ENCODE peak calls at places on chromosomes 16 and 17, in seven cellular contexts. One of them, this sample, is unnamed.
A peak's percentile ranks its signal among the peaks of the same experiment; 100 is the strongest.

GRCh38 chr17:39270923-39271322 is 45.2 kb upstream of the STAC2 start:
- DNase-seq in T-helper 9 cell: no peak
- DNase-seq in stimulated activated CD8-positive, alpha-beta memory T cell treated with anti-CD3 and anti-CD28 coated beads, Interleukin-7, amount 100 ng/mL, for 24 hours: no peak
- DNase-seq in stimulated activated CD4-positive, alpha-beta T cell treated with anti-CD3 and anti-CD28 coated beads, Interleukin-1b, Interleukin-23, amount 100 ng/mL, for 1 hour: no peak
- DNase-seq in activated CD8-positive, alpha-beta memory T cell treated with anti-CD3 and anti-CD28 coated beads for 1 hour: no peak
- DNase-seq in hypothalamus: no peak
- DNase-seq in HCT116: peak; percentile 8
- DNase-seq in this sample: no peak

GRCh38 chr16:4580245-4580644 is 24.1 kb downstream of the C16orf96 start:
- DNase-seq in HCT116: no peak
- DNase-seq in stimulated activated CD8-positive, alpha-beta memory T cell treated with anti-CD3 and anti-CD28 coated beads, Interleukin-7, amount 100 ng/mL, for 24 hours: no peak
- DNase-seq in activated CD8-positive, alpha-beta memory T cell treated with anti-CD3 and anti-CD28 coated beads for 1 hour: no peak
- DNase-seq in stimulated activated CD4-positive, alpha-beta T cell treated with anti-CD3 and anti-CD28 coated beads, Interleukin-1b, Interleukin-23, amount 100 ng/mL, for 1 hour: no peak
- DNase-seq in hypothalamus: no peak
- DNase-seq in T-helper 9 cell: no peak
- DNase-seq in this sample: no peak

GRCh38 chr16:87099001-87099740 is 218.0 kb downstream of the C16orf95 start:
- DNase-seq in hypothalamus: no peak
- DNase-seq in activated CD8-positive, alpha-beta memory T cell treated with anti-CD3 and anti-CD28 coated beads for 1 hour: no peak
- DNase-seq in HCT116: no peak
- DNase-seq in T-helper 9 cell: no peak
- DNase-seq in stimulated activated CD4-positive, alpha-beta T cell treated with anti-CD3 and anti-CD28 coated beads, Interleukin-1b, Interleukin-23, amount 100 ng/mL, for 1 hour: no peak
- DNase-seq in stimulated activated CD8-positive, alpha-beta memory T cell treated with anti-CD3 and anti-CD28 coated beads, Interleukin-7, amount 100 ng/mL, for 24 hours: no peak
- DNase-seq in this sample: no peak

GRCh38 chr17:2598166-2598565 is 4.7 kb downstream of the PAFAH1B1 start:
- DNase-seq in T-helper 9 cell: no peak
- DNase-seq in hypothalamus: no peak
- DNase-seq in stimulated activated CD8-positive, alpha-beta memory T cell treated with anti-CD3 and anti-CD28 coated beads, Interleukin-7, amount 100 ng/mL, for 24 hours: no peak
- DNase-seq in activated CD8-positive, alpha-beta memory T cell treated with anti-CD3 and anti-CD28 coated beads for 1 hour: no peak
- DNase-seq in HCT116: no peak
- DNase-seq in stimulated activated CD4-positive, alpha-beta T cell treated with anti-CD3 and anti-CD28 coated beads, Interleukin-1b, Interleukin-23, amount 100 ng/mL, for 1 hour: no peak
- DNase-seq in this sample: no peak

GRCh38 chr17:79851461-79851817 is 12.2 kb upstream of the CBX4 start:
- DNase-seq in T-helper 9 cell: no peak
- DNase-seq in stimulated activated CD4-positive, alpha-beta T cell treated with anti-CD3 and anti-CD28 coated beads, Interleukin-1b, Interleukin-23, amount 100 ng/mL, for 1 hour: no peak
- DNase-seq in stimulated activated CD8-positive, alpha-beta memory T cell treated with anti-CD3 and anti-CD28 coated beads, Interleukin-7, amount 100 ng/mL, for 24 hours: no peak
- DNase-seq in hypothalamus: no peak
- DNase-seq in activated CD8-positive, alpha-beta memory T cell treated with anti-CD3 and anti-CD28 coated beads for 1 hour: no peak
- DNase-seq in HCT116: peak; percentile 91
- DNase-seq in this sample: no peak

GRCh38 chr17:49548051-49548505 is 27.6 kb upstream of the NXPH3 start:
- DNase-seq in stimulated activated CD8-positive, alpha-beta memory T cell treated with anti-CD3 and anti-CD28 coated beads, Interleukin-7, amount 100 ng/mL, for 24 hours: no peak
- DNase-seq in T-helper 9 cell: no peak
- DNase-seq in stimulated activated CD4-positive, alpha-beta T cell treated with anti-CD3 and anti-CD28 coated beads, Interleukin-1b, Interleukin-23, amount 100 ng/mL, for 1 hour: no peak
- DNase-seq in hypothalamus: no peak
- DNase-seq in activated CD8-positive, alpha-beta memory T cell treated with anti-CD3 and anti-CD28 coated beads for 1 hour: no peak
- DNase-seq in HCT116: no peak
- DNase-seq in this sample: no peak

GRCh38 chr17:73521376-73521775 is 122.9 kb downstream of the SDK2 start:
- DNase-seq in stimulated activated CD4-positive, alpha-beta T cell treated with anti-CD3 and anti-CD28 coated beads, Interleukin-1b, Interleukin-23, amount 100 ng/mL, for 1 hour: no peak
- DNase-seq in hypothalamus: no peak
- DNase-seq in stimulated activated CD8-positive, alpha-beta memory T cell treated with anti-CD3 and anti-CD28 coated beads, Interleukin-7, amount 100 ng/mL, for 24 hours: no peak
- DNase-seq in HCT116: no peak
- DNase-seq in activated CD8-positive, alpha-beta memory T cell treated with anti-CD3 and anti-CD28 coated beads for 1 hour: no peak
- DNase-seq in T-helper 9 cell: no peak
- DNase-seq in this sample: no peak

GRCh38 chr17:65515512-65515911 is 45.9 kb downstream of the AXIN2 start:
- DNase-seq in activated CD8-positive, alpha-beta memory T cell treated with anti-CD3 and anti-CD28 coated beads for 1 hour: no peak
- DNase-seq in HCT116: no peak
- DNase-seq in T-helper 9 cell: no peak
- DNase-seq in stimulated activated CD8-positive, alpha-beta memory T cell treated with anti-CD3 and anti-CD28 coated beads, Interleukin-7, amount 100 ng/mL, for 24 hours: no peak
- DNase-seq in stimulated activated CD4-positive, alpha-beta T cell treated with anti-CD3 and anti-CD28 coated beads, Interleukin-1b, Interleukin-23, amount 100 ng/mL, for 1 hour: no peak
- DNase-seq in hypothalamus: no peak
- DNase-seq in this sample: no peak